ENCODE peak calls at places on chromosomes 1 and 21, in ten cellular contexts. L is cardiac fibroblast; W is Caco-2; Q is pancreas; D is spleen; M is OCI-LY7; U is astrocyte of the spinal cord; K is H7; Z is HFF-Myc; H is CD8-positive, alpha-beta memory T cell. G is an unnamed sample.

GRCh38 chr1:200693327-200693726 is 23.6 kb upstream of the DDX59 start:
- DNase-seq in L (no peak), W (no peak), Q (no peak), D (no peak), M (no peak), U (no peak), K (no peak), Z (no peak), H (no peak), G (no peak)

GRCh38 chr1:239125027-239125426 is 261.3 kb upstream of the CHRM3 start:
- DNase-seq in L (no peak), W (no peak), Q (no peak), D (no peak), M (no peak), U (no peak), K (peak), Z (no peak), H (no peak), G (peak)

GRCh38 chr1:201495447-201496295 is 11.3 kb downstream of the CSRP1 start:
- DNase-seq in L (peak), W (no peak), Q (peak), D (no peak), M (no peak), U (no peak), K (no peak), Z (no peak), H (no peak), G (no peak)

GRCh38 chr1:74790453-74790852 is 57.5 kb downstream of the TYW3 start:
- DNase-seq in L (no peak), W (no peak), Q (no peak), D (no peak), M (no peak), U (no peak), K (no peak), Z (no peak), H (no peak), G (no peak)

GRCh38 chr1:8690253-8690525 is 127.3 kb downstream of the RERE start:
- DNase-seq in L (no peak), W (no peak), Q (no peak), D (no peak), M (no peak), U (no peak), K (no peak), Z (no peak), H (no peak), G (no peak)

GRCh38 chr1:79982218-79982617 is 975.7 kb upstream of the ADGRL4 start:
- DNase-seq in L (peak), W (no peak), Q (peak), D (no peak), M (no peak), U (peak), K (no peak), Z (peak), H (no peak), G (peak)

GRCh38 chr1:228866498-228866897 is 131.2 kb downstream of the RHOU start:
- DNase-seq in L (peak), W (no peak), Q (no peak), D (no peak), M (no peak), U (no peak), K (peak), Z (no peak), H (no peak), G (no peak)

GRCh38 chr1:3772027-3772714 is 378 bp upstream of the SMIM1 start:
- DNase-seq in L (peak), W (peak), Q (peak), D (peak), M (peak), U (peak), K (peak), Z (no peak), H (peak), G (peak)

GRCh38 chr1:225454733-225455132 is 26.9 kb upstream of the LBR start:
- DNase-seq in L (peak), W (no peak), Q (no peak), D (no peak), M (no peak), U (peak), K (no peak), Z (no peak), H (no peak), G (peak)

GRCh38 chr1:111366256-111366655 is 61.3 kb downstream of the OVGP1 start:
- DNase-seq in L (peak), W (no peak), Q (no peak), D (no peak), M (no peak), U (peak), K (no peak), Z (no peak), H (no peak), G (peak)

GRCh38 chr1:13813398-13814012 is 113.5 kb downstream of the PRDM2 start:
- DNase-seq in L (peak), W (no peak), Q (no peak), D (peak), M (peak), U (no peak), K (peak), Z (no peak), H (peak), G (no peak)

GRCh38 chr1:178491721-178492120 is 5.0 kb downstream of the CLEC20A start:
- DNase-seq in L (no peak), W (no peak), Q (no peak), D (no peak), M (no peak), U (no peak), K (peak), Z (no peak), H (no peak), G (no peak)

GRCh38 chr1:42922687-42923366 is 35.8 kb downstream of the SLC2A1 start:
- DNase-seq in L (peak), W (peak), Q (peak), D (peak), M (peak), U (peak), K (peak), Z (no peak), H (peak), G (no peak)

GRCh38 chr1:24508911-24509310 is 6.3 kb downstream of the RCAN3 start:
- DNase-seq in L (no peak), W (no peak), Q (no peak), D (no peak), M (no peak), U (no peak), K (no peak), Z (no peak), H (no peak), G (no peak)
- H3K4me3 ChIP-seq in L (no peak), W (no peak), Q (no peak), D (no peak), M (no peak), U (no peak), K (no peak), Z (no peak), H (peak), G (no peak)

GRCh38 chr1:172883387-172883791 is 167.4 kb downstream of the TNFSF18 start:
- DNase-seq in L (peak), W (no peak), Q (no peak), D (no peak), M (no peak), U (no peak), K (no peak), Z (no peak), H (no peak), G (no peak)
- H3K4me3 ChIP-seq in L (no peak), W (no peak), Q (no peak), D (no peak), M (no peak), U (no peak), K (no peak), Z (no peak), H (peak), G (no peak)

GRCh38 chr21:45365608-45366241 is 39.2 kb upstream of the COL18A1 start:
- DNase-seq in L (peak), W (peak), Q (peak), D (no peak), M (no peak), U (peak), K (peak), Z (no peak), H (no peak), G (no peak)

GRCh38 chr21:45364464-45365185 is 40.3 kb upstream of the COL18A1 start:
- DNase-seq in L (peak), W (no peak), Q (no peak), D (no peak), M (no peak), U (no peak), K (peak), Z (no peak), H (no peak), G (peak)

GRCh38 chr21:45365186-45365607 is 39.8 kb upstream of the COL18A1 start:
- DNase-seq in L (no peak), W (no peak), Q (no peak), D (no peak), M (no peak), U (no peak), K (no peak), Z (no peak), H (no peak), G (no peak)

GRCh38 chr21:45362748-45363145 is 42.2 kb upstream of the COL18A1 start:
- DNase-seq in L (no peak), W (no peak), Q (no peak), D (no peak), M (no peak), U (no peak), K (peak), Z (no peak), H (no peak), G (no peak)

GRCh38 chr21:45363921-45364463 is 41.0 kb upstream of the COL18A1 start:
- DNase-seq in L (peak), W (no peak), Q (peak), D (no peak), M (no peak), U (peak), K (no peak), Z (peak), H (no peak), G (peak)
- H3K4me3 ChIP-seq in L (no peak), W (no peak), Q (no peak), D (no peak), M (no peak), U (no peak), K (no peak), Z (peak), H (no peak), G (no peak)

GRCh38 chr21:46662367-46662654 is 26.8 kb downstream of the PRMT2 start:
- DNase-seq in L (no peak), W (no peak), Q (no peak), D (no peak), M (no peak), U (no peak), K (no peak), Z (no peak), H (no peak), G (no peak)

GRCh38 chr21:46662765-46663500 is 27.5 kb downstream of the PRMT2 start:
- DNase-seq in L (no peak), W (no peak), Q (no peak), D (no peak), M (no peak), U (no peak), K (no peak), Z (no peak), H (no peak), G (no peak)

GRCh38 chr21:46660505-46660904 is 25.0 kb downstream of the PRMT2 start:
- DNase-seq in L (no peak), W (no peak), Q (no peak), D (no peak), M (no peak), U (no peak), K (peak), Z (no peak), H (peak), G (no peak)

GRCh38 chr21:46661211-46661625 is 25.7 kb downstream of the PRMT2 start:
- DNase-seq in L (peak), W (no peak), Q (no peak), D (no peak), M (peak), U (peak), K (peak), Z (peak), H (peak), G (peak)

GRCh38 chr21:46661627-46662366 is 26.3 kb downstream of the PRMT2 start:
- DNase-seq in L (no peak), W (no peak), Q (no peak), D (no peak), M (no peak), U (no peak), K (peak), Z (no peak), H (no peak), G (no peak)
- H3K4me3 ChIP-seq in L (no peak), W (no peak), Q (no peak), D (no peak), M (no peak), U (peak), K (peak), Z (peak), H (no peak), G (peak)

GRCh38 chr1:73593379-73593778 is 604.6 kb downstream of the LRRIQ3 start:
- DNase-seq in L (peak), W (peak), Q (peak), D (no peak), M (no peak), U (peak), K (no peak), Z (no peak), H (no peak), G (peak)

DNA sequence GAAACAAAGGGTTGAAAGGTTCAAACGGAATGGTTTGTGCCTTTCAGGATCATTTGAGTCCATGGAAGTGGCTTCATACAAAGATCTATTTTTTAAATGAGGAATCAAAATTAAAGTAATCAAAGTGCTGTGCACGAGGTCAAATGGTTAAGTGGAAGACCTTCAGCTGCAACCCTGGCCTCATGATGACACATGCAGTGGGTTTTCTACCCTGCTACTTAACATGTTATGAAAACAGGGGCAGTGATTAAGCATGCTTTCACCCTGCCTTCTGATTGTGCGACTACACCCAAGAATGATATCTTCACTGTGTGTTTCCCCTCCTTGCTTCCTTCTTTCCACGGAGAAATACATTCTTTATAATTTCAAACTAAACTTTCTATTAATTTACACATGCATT is 604.2 kb downstream of the LRRIQ3 start:
- DNase-seq in L (no peak), W (no peak), Q (no peak), D (no peak), M (no peak), U (no peak), K (no peak), Z (no peak), H (no peak), G (no peak)
- H3K4me3 ChIP-seq in L (no peak), W (no peak), Q (no peak), D (no peak), M (no peak), U (no peak), K (no peak), Z (no peak), H (no peak), G (no peak)

GRCh38 chr1:33342041-33342723 is 21.3 kb upstream of the A3GALT2 start:
- DNase-seq in L (peak), W (peak), Q (peak), D (no peak), M (peak), U (peak), K (peak), Z (peak), H (no peak), G (peak)
- H3K4me3 ChIP-seq in L (no peak), W (no peak), Q (no peak), D (no peak), M (no peak), U (no peak), K (no peak), Z (peak), H (no peak), G (no peak)

GRCh38 chr1:18647681-18648214 is 17.1 kb downstream of the PAX7 start:
- DNase-seq in L (no peak), W (no peak), Q (no peak), D (no peak), M (no peak), U (no peak), K (peak), Z (no peak), H (no peak), G (no peak)
- H3K4me3 ChIP-seq in L (no peak), W (no peak), Q (no peak), D (no peak), M (no peak), U (no peak), K (no peak), Z (no peak), H (no peak), G (no peak)

DNA sequence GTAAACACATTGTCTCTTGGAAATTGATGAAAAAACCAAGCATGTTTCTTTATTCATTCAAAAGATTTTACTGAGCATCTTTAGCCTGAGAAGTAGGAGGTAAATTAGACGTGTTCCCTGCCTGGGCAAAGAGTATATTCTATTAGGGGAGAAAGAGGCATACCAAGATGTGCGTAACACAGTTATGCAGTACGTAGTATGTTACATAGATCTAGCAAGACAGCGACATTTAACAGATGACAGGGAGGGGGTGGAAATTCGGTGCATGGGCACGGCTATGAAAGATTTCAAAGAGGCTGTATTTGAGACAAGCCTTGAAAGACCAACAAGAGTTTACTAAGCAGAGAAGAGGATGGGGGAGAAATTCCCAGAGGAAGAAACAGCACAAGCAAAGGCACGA is 85.0 kb downstream of the TM2D1 start:
- DNase-seq in L (no peak), W (no peak), Q (no peak), D (no peak), M (no peak), U (no peak), K (no peak), Z (no peak), H (no peak), G (no peak)
- H3K4me3 ChIP-seq in L (no peak), W (no peak), Q (no peak), D (no peak), M (no peak), U (no peak), K (no peak), Z (no peak), H (no peak), G (no peak)